ENCODE peak calls at places on chromosomes 11 and 22, in eight cellular contexts. One of them, this sample, is unnamed.

GRCh38 chr11:88594274-88594950 is 256.9 kb upstream of the CTSC start:
- DNase-seq in fibroblast of lung: no peak
- DNase-seq in endothelial cell of umbilical vein: no peak
- DNase-seq in H9: no peak
- DNase-seq in body of pancreas: no peak
- DNase-seq in BE2C: no peak
- DNase-seq in mammary epithelial cell: no peak
- DNase-seq in Peyer's patch: no peak
- DNase-seq in this sample: no peak

GRCh38 chr22:50298937-50299656 is 8.3 kb downstream of the PLXNB2 start:
- DNase-seq in fibroblast of lung: peak; percentile 18
- DNase-seq in endothelial cell of umbilical vein: no peak
- DNase-seq in H9: no peak
- DNase-seq in body of pancreas: no peak
- DNase-seq in BE2C: peak; percentile 53
- DNase-seq in mammary epithelial cell: no peak
- DNase-seq in Peyer's patch: no peak
- DNase-seq in this sample: no peak

GRCh38 chr11:69860796-69861445 is 41.7 kb upstream of the FGF3 start:
- DNase-seq in fibroblast of lung: no peak
- DNase-seq in endothelial cell of umbilical vein: no peak
- DNase-seq in H9: no peak
- DNase-seq in body of pancreas: no peak
- DNase-seq in BE2C: no peak
- DNase-seq in mammary epithelial cell: no peak
- DNase-seq in Peyer's patch: no peak
- DNase-seq in this sample: no peak

GRCh38 chr11:71251159-71251721 is 1.1 kb downstream of the SHANK2 start:
- DNase-seq in fibroblast of lung: no peak
- DNase-seq in endothelial cell of umbilical vein: no peak
- DNase-seq in H9: peak; percentile 35
- DNase-seq in body of pancreas: peak; percentile 69
- DNase-seq in BE2C: no peak
- DNase-seq in mammary epithelial cell: no peak
- DNase-seq in Peyer's patch: peak; percentile 40
- DNase-seq in this sample: no peak

GRCh38 chr11:35433588-35433987 is 14.2 kb upstream of the SLC1A2 start:
- DNase-seq in fibroblast of lung: no peak
- DNase-seq in endothelial cell of umbilical vein: no peak
- DNase-seq in H9: no peak
- DNase-seq in body of pancreas: no peak
- DNase-seq in BE2C: no peak
- DNase-seq in mammary epithelial cell: no peak
- DNase-seq in Peyer's patch: no peak
- DNase-seq in this sample: no peak

GRCh38 chr11:128236506-128237498 is 350.6 kb downstream of the ETS1 start:
- DNase-seq in fibroblast of lung: no peak
- DNase-seq in endothelial cell of umbilical vein: no peak
- DNase-seq in H9: no peak
- DNase-seq in body of pancreas: no peak
- DNase-seq in BE2C: no peak
- DNase-seq in mammary epithelial cell: no peak
- DNase-seq in Peyer's patch: no peak
- DNase-seq in this sample: no peak

GRCh38 chr11:72799441-72799840 is 5.6 kb upstream of the STARD10 start:
- DNase-seq in fibroblast of lung: no peak
- DNase-seq in endothelial cell of umbilical vein: no peak
- DNase-seq in H9: no peak
- DNase-seq in body of pancreas: no peak
- DNase-seq in BE2C: no peak
- DNase-seq in mammary epithelial cell: no peak
- DNase-seq in Peyer's patch: no peak
- DNase-seq in this sample: no peak

GRCh38 chr22:31790240-31790639 is 36.4 kb downstream of the DEPDC5 start:
- DNase-seq in fibroblast of lung: no peak
- DNase-seq in endothelial cell of umbilical vein: no peak
- DNase-seq in H9: no peak
- DNase-seq in body of pancreas: no peak
- DNase-seq in BE2C: no peak
- DNase-seq in mammary epithelial cell: no peak
- DNase-seq in Peyer's patch: peak; percentile 47
- DNase-seq in this sample: no peak

GRCh38 chr11:67286621-67287333 is 2.3 kb upstream of the ANKRD13D start:
- DNase-seq in fibroblast of lung: no peak
- DNase-seq in endothelial cell of umbilical vein: no peak
- DNase-seq in H9: no peak
- DNase-seq in body of pancreas: peak; percentile 13
- DNase-seq in BE2C: no peak
- DNase-seq in mammary epithelial cell: no peak
- DNase-seq in Peyer's patch: no peak
- DNase-seq in this sample: no peak

GRCh38 chr11:117421041-117421440 is 93.4 kb downstream of the CEP164 start:
- DNase-seq in fibroblast of lung: no peak
- DNase-seq in endothelial cell of umbilical vein: no peak
- DNase-seq in H9: no peak
- DNase-seq in body of pancreas: no peak
- DNase-seq in BE2C: no peak
- DNase-seq in mammary epithelial cell: no peak
- DNase-seq in Peyer's patch: no peak
- DNase-seq in this sample: no peak

GRCh38 chr11:71207563-71207962 is 44.8 kb downstream of the SHANK2 start:
- DNase-seq in fibroblast of lung: no peak
- DNase-seq in endothelial cell of umbilical vein: no peak
- DNase-seq in H9: no peak
- DNase-seq in body of pancreas: no peak
- DNase-seq in BE2C: no peak
- DNase-seq in mammary epithelial cell: no peak
- DNase-seq in Peyer's patch: no peak
- DNase-seq in this sample: no peak

GRCh38 chr22:33811686-33812085 is 108.6 kb downstream of the LARGE1 start:
- DNase-seq in fibroblast of lung: peak; percentile 79
- DNase-seq in endothelial cell of umbilical vein: no peak
- DNase-seq in H9: no peak
- DNase-seq in body of pancreas: peak; percentile 39
- DNase-seq in BE2C: no peak
- DNase-seq in mammary epithelial cell: no peak
- DNase-seq in Peyer's patch: peak; percentile 51
- DNase-seq in this sample: peak; percentile 94

DNA sequence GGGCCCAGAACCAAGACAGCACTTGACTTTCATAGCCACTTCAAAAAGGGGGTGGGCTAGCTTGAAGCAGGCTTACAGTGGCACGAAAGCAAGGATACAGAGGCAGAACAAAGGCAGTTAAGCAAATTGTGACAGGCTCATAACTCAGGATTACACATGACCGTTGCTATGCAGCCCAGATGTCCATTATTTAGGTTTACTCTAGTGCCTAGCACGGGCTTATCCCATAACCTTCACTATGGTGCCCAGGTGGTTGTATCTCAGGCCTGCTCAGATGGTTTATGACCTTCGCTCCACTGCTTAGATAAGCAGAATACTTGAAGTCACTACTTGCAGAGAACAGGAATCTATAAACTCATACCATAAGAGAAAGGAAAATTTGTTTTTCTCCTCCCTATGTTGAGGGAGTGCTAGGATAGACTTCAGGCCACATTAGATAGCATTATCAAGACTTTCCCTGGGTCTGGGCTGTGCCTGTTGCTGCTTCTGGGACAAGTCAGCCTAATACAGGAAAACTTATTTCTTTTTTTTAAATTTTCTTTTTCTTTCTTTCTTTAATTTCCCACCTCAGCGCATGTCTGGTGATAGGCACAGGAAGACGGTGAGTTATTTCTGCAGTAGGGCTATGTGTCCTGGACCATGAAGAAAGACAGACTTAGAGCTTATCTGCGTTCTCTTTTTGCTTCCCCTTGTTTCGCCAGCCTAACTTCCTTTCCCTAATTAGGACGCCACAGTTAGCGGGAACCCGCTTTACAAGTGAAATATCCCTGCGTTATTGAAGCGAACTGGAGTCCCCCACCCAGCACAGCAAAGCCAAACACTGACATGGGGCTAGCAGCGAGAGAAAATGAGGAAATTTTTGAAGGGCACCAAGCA is 8.8 kb downstream of the OR6M1 start:
- DNase-seq in fibroblast of lung: no peak
- DNase-seq in endothelial cell of umbilical vein: no peak
- DNase-seq in H9: no peak
- DNase-seq in body of pancreas: peak; percentile 80
- DNase-seq in BE2C: no peak
- DNase-seq in mammary epithelial cell: no peak
- DNase-seq in Peyer's patch: no peak
- DNase-seq in this sample: no peak
- H3K9me3 ChIP-seq in fibroblast of lung: no peaks in the 10 kb centered on the region
- H3K9me3 ChIP-seq in endothelial cell of umbilical vein: no peaks in the 10 kb centered on the region
- H3K9me3 ChIP-seq in H9: no peaks in the 10 kb centered on the region
- H3K9me3 ChIP-seq in body of pancreas: no peaks in the 10 kb centered on the region
- H3K9me3 ChIP-seq in BE2C: no peaks in the 10 kb centered on the region
- H3K9me3 ChIP-seq in mammary epithelial cell: no peaks in the 10 kb centered on the region
- H3K9me3 ChIP-seq in Peyer's patch: no peaks in the 10 kb centered on the region
- H3K9me3 ChIP-seq in this sample: no peaks in the 10 kb centered on the region

DNA sequence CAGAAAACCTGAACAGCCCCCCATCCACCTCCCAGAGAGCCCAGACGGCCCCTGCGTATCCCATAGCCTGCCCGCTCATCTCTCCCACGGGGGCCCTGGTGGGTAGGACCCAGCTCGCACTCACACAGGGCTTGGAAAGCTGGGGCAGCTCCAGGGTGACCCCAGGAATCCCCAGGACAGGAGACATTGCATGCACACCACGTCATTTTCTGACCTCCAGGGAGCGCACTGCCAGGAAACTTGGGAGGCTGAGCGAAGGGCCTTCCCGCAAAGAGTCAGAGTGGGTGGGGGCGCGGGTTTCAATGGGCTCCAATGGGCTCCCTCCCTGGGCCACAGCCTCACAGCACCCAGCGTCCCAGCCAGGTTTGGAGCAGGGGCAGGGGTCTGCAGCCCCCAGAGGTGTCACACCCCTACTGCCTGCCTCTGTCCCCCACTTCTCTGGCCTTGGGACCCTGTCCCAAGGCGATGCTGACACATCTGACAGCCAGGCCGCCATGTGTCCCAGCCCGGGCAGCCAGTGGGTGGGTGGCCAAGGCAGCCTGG is 8.2 kb upstream of the SYT8 start:
- DNase-seq in fibroblast of lung: peak; percentile 75
- DNase-seq in endothelial cell of umbilical vein: no peak
- DNase-seq in H9: peak; percentile 58
- DNase-seq in body of pancreas: peak; percentile 56
- DNase-seq in BE2C: peak; percentile 41
- DNase-seq in mammary epithelial cell: peak; percentile 74
- DNase-seq in Peyer's patch: peak; percentile 41
- DNase-seq in this sample: no peak
- TF ChIP-seq CTCF in fibroblast of lung: no peak
- TF ChIP-seq CTCF in endothelial cell of umbilical vein: no peak
- TF ChIP-seq CTCF in H9: peak; percentile 45
- TF ChIP-seq CTCF in body of pancreas: no peak
- TF ChIP-seq CTCF in BE2C: peak; percentile 40
- TF ChIP-seq CTCF in mammary epithelial cell: peak; percentile 33
- TF ChIP-seq CTCF in Peyer's patch: no peak
- TF ChIP-seq CTCF in this sample: no peak

DNA sequence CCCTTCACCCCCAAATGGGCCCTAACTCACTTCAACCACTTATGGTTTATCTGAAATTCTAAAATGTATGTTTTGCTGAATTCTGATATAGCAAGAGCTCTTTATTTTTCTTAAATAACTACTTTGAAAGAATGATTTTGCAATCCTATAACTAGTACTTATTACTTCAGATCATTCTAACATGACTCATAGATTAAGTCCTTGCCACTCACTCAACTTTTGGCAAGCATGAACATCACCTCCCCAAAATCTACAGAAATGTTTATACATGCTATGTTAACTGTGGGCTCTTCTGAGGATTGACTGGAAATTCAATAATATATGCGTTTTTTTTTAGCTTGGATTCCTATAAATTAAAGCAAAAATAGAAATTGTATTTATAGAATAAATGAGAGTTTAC is 367.4 kb upstream of the FAT3 start:
- DNase-seq in fibroblast of lung: peak; percentile 86
- DNase-seq in endothelial cell of umbilical vein: no peak
- DNase-seq in H9: no peak
- DNase-seq in body of pancreas: no peak
- DNase-seq in BE2C: no peak
- DNase-seq in mammary epithelial cell: peak; percentile 21
- DNase-seq in Peyer's patch: no peak
- DNase-seq in this sample: no peak
- H3K9me3 ChIP-seq in fibroblast of lung: no peaks in the 10 kb centered on the region
- H3K9me3 ChIP-seq in endothelial cell of umbilical vein: no peaks in the 10 kb centered on the region
- H3K9me3 ChIP-seq in H9: no peaks in the 10 kb centered on the region
- H3K9me3 ChIP-seq in body of pancreas: no peaks in the 10 kb centered on the region
- H3K9me3 ChIP-seq in BE2C: no peaks in the 10 kb centered on the region
- H3K9me3 ChIP-seq in mammary epithelial cell: no peaks in the 10 kb centered on the region
- H3K9me3 ChIP-seq in Peyer's patch: no peaks in the 10 kb centered on the region
- H3K9me3 ChIP-seq in this sample: no peaks in the 10 kb centered on the region

GRCh38 chr11:103987631-103988594 is 48.5 kb upstream of the DDI1 start:
- DNase-seq in fibroblast of lung: peak; percentile 43
- DNase-seq in endothelial cell of umbilical vein: no peak
- DNase-seq in H9: peak; percentile 31
- DNase-seq in body of pancreas: no peak
- DNase-seq in BE2C: no peak
- DNase-seq in mammary epithelial cell: no peak
- DNase-seq in Peyer's patch: no peak
- DNase-seq in this sample: no peak
- TF ChIP-seq CTCF in fibroblast of lung: no peak
- TF ChIP-seq CTCF in endothelial cell of umbilical vein: no peak
- TF ChIP-seq CTCF in H9: no peak
- TF ChIP-seq CTCF in body of pancreas: no peak
- TF ChIP-seq CTCF in BE2C: no peak
- TF ChIP-seq CTCF in mammary epithelial cell: no peak
- TF ChIP-seq CTCF in Peyer's patch: no peak
- TF ChIP-seq CTCF in this sample: no peak

DNA sequence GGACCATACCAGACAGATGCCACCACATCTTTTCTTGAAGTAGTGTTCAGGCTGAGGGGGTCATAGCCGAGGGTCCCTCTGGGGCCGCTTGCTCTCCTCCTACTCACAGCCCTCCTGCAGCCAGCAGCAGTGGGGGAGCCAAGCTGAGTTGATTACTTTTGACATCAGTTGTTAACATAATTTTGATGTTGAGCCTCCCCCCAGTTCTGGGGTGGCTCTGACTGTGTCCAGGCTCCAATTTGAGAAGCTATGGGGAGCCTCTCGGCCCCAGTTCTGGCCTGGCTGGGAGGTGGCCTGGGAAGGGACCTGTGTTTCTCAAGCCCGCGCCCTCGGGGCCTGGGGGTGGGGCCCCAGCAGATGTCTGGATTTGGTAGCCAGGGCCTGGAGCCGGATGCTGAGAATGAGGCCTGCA is 48.0 kb downstream of the KCNQ1OT1 start:
- DNase-seq in fibroblast of lung: no peak
- DNase-seq in endothelial cell of umbilical vein: no peak
- DNase-seq in H9: no peak
- DNase-seq in body of pancreas: no peak
- DNase-seq in BE2C: no peak
- DNase-seq in mammary epithelial cell: no peak
- DNase-seq in Peyer's patch: no peak
- DNase-seq in this sample: peak; percentile 34
- H3K9me3 ChIP-seq in fibroblast of lung: no peaks in the 10 kb centered on the region
- H3K9me3 ChIP-seq in endothelial cell of umbilical vein: no peaks in the 10 kb centered on the region
- H3K9me3 ChIP-seq in H9: peaks cover 50% of the 10 kb centered on the region
- H3K9me3 ChIP-seq in body of pancreas: no peaks in the 10 kb centered on the region
- H3K9me3 ChIP-seq in BE2C: no peaks in the 10 kb centered on the region
- H3K9me3 ChIP-seq in mammary epithelial cell: peaks cover 26% of the 10 kb centered on the region
- H3K9me3 ChIP-seq in Peyer's patch: peaks cover 10% of the 10 kb centered on the region
- H3K9me3 ChIP-seq in this sample: peaks cover 2% of the 10 kb centered on the region

GRCh38 chr11:94880216-94880615 is 93.1 kb downstream of the CWC15 start:
- DNase-seq in fibroblast of lung: no peak
- DNase-seq in endothelial cell of umbilical vein: no peak
- DNase-seq in H9: no peak
- DNase-seq in body of pancreas: no peak
- DNase-seq in BE2C: no peak
- DNase-seq in mammary epithelial cell: peak; percentile 91
- DNase-seq in Peyer's patch: no peak
- DNase-seq in this sample: no peak
- TF ChIP-seq CTCF in fibroblast of lung: no peak
- TF ChIP-seq CTCF in endothelial cell of umbilical vein: no peak
- TF ChIP-seq CTCF in H9: no peak
- TF ChIP-seq CTCF in body of pancreas: no peak
- TF ChIP-seq CTCF in BE2C: no peak
- TF ChIP-seq CTCF in mammary epithelial cell: no peak
- TF ChIP-seq CTCF in Peyer's patch: no peak
- TF ChIP-seq CTCF in this sample: no peak